ENCODE peak calls at places on chromosomes 2 and 18, in four cellular contexts. Q is A549, S is ovary, A is breast epithelium. X is an unnamed sample.
A peak's percentile ranks its signal among the peaks of the same experiment; 100 is the strongest.

GRCh38 chr2:76850969-76851368 is 671.2 kb downstream of the LRRTM4 start:
- DNase-seq in S (no peak), Q (no peak), A (no peak), X (no peak)

GRCh38 chr2:233503947-233504637 is 62.5 kb downstream of the USP40 start:
- DNase-seq in Q (no peak), S (no peak), A (no peak), X (no peak)

GRCh38 chr2:119338826-119339561 is 27.6 kb downstream of the C2orf76 start:
- DNase-seq in A (no peak), S (no peak), Q (no peak), X (no peak)

GRCh38 chr2:225841314-225841713 is 441.8 kb downstream of the NYAP2 start:
- DNase-seq in S (no peak), A (no peak), Q (no peak), X (no peak)

GRCh38 chr2:140108706-140109472 is 1328.7 kb upstream of the NXPH2 start:
- DNase-seq in A (no peak), Q (no peak), S (no peak), X (no peak)

GRCh38 chr2:160871096-160871495 is 289.1 kb upstream of the TANK start:
- DNase-seq in A (no peak), Q (peak; percentile 18), S (no peak), X (no peak)

GRCh38 chr18:58496231-58496630 is 132.7 kb downstream of the ALPK2 start:
- DNase-seq in A (no peak), S (no peak), Q (no peak), X (no peak)

GRCh38 chr2:48424356-48424755 is 105.6 kb upstream of the STON1 start:
- DNase-seq in A (no peak), Q (no peak), S (no peak), X (no peak)

GRCh38 chr2:210399440-210400041 is 77.0 kb downstream of the LANCL1 start:
- DNase-seq in S (no peak), Q (peak; percentile 11), A (no peak), X (no peak)

DNA sequence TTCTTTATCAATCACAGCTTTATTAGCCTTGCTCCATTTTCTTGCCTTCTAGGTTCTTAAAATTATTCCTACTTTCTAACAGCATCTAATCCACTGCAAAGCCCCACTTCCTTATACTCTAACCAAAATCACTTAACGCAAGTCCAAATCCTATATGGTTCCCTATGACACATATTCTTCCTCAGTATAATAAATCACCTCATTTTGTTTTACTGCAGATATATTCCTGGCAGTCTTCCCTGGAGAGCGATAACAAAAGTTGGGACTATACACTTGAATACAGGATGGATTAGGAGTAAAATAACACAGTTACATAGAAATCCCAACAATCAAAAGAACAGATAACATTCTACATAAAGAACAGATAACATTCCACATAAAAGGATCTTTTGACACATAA is 144.8 kb downstream of the ATAD2B start:
- DNase-seq in A (no peak), Q (no peak), S (no peak), X (no peak)
- TF ChIP-seq CTCF in A (no peak), Q (no peak), S (no peak), X (no peak)

DNA sequence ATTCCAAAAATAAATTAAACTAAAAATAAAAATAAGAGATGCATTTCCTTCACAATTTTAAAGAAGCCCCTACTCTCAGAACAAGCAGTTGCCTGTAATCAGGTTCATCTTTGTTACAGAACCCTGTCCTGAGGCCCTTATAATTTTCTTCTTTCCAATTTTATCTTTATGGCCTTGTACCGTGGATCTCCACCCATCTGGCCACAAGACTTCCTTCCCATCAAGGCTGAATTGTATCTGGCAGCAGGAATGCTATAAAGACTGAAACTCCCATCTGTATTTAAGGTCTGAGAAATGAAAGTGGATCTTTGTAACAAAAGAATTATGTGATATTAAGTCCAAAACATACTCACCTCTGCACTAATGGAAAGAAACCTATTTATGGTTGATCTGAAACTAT is 91.8 kb downstream of the METTL8 start:
- DNase-seq in Q (no peak), S (no peak), A (no peak), X (no peak)
- H3K27ac ChIP-seq in Q (no peak overlapping the region), S (no peak overlapping the region), A (no peak overlapping the region), X (no peak overlapping the region)

GRCh38 chr2:98028931-98029717 is 33.4 kb upstream of the TMEM131 start:
- DNase-seq in A (no peak), S (no peak), Q (no peak), X (peak; percentile 36)
- TF ChIP-seq POLR2A in A (no peak), S (no peak), Q (no peak), X (no peak)

DNA sequence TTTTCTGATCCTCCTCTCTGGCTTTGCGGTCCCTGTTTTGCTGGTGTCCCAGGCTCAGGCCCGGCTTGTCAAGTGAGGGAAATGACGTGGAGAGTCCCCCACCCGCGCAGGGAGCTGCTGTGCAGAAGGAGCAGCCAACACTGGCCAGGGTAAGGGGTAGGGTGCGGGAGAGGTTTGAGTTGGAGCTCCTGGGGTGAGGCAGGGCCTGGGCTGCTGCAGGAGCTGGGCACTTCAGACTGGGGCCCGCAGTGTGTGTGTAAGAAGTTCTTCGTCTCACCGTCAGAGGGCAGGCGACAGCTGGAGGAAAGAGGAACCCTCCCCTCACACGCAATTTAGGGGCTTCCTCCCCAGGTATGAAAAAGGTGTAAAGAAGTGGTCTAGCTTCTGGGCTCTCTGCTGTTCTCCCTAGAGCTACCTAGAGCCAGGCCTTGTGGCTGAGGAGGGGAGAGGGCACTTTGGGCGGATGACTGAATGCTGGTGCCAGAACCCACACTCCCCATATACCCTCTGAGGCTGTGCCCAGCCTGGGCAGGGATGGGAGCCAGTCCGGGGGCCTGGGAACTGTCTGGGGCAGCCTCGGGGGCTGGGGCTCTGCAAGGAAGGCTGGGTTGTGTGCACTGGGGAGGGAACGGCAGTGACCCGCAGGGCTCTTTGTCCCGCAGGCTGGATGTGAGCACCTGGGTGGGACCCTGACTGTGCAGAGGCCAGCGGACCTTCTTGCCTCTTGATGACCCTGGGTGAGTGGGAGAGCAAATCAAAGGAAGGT is 11.8 kb downstream of the CELF4 start:
- DNase-seq in A (no peak), Q (no peak), S (no peak), X (no peak)
- TF ChIP-seq CTCF in A (no peak), Q (no peak), S (no peak), X (no peak)

GRCh38 chr2:64732153-64732552 is 78.4 kb upstream of the SERTAD2 start:
- DNase-seq in Q (no peak), S (no peak), A (no peak), X (no peak)
- H3K27ac ChIP-seq in Q (no peak overlapping the region), S (no peak overlapping the region), A (no peak overlapping the region), X (peak overlapping the region; percentile 84)